ENCODE peak calls at places on chromosomes 7 and 10, in ten cellular contexts. M is IMR-90; H is esophagus squamous epithelium; I is CD4-positive, alpha-beta memory T cell; D is A673; K is transverse colon; A is small intestine; Z is A549; G is left ventricle myocardium inferior; R is neural progenitor cell. U is an unnamed sample.

GRCh38 chr10:12638103-12638502 is 288.8 kb downstream of the CAMK1D start:
- DNase-seq in M (peak), H (no peak), I (no peak), D (peak), K (peak), A (peak), Z (no peak), G (no peak), R (peak), U (no peak)

GRCh38 chr10:48976208-48976607 is 36.6 kb upstream of the LRRC18 start:
- DNase-seq in M (peak), H (no peak), I (no peak), D (no peak), K (no peak), A (peak), Z (peak), G (no peak), R (peak), U (no peak)

GRCh38 chr7:4939971-4940720 is 18.8 kb downstream of the MMD2 start:
- DNase-seq in M (no peak), H (no peak), I (no peak), D (no peak), K (no peak), A (no peak), Z (no peak), G (no peak), R (no peak), U (no peak)

GRCh38 chr10:56104487-56104886 is 256.6 kb downstream of the ZWINT start:
- DNase-seq in M (no peak), H (no peak), I (no peak), D (no peak), K (no peak), A (no peak), Z (no peak), G (no peak), R (no peak), U (no peak)

GRCh38 chr10:84375011-84375410 is 46.6 kb downstream of the CCSER2 start:
- DNase-seq in M (peak), H (no peak), I (peak), D (peak), K (no peak), A (peak), Z (no peak), G (no peak), R (peak), U (no peak)

GRCh38 chr7:67654622-67655021 is 658.0 kb downstream of the TYW1 start:
- DNase-seq in M (no peak), H (no peak), I (no peak), D (no peak), K (no peak), A (no peak), Z (no peak), G (no peak), R (no peak), U (no peak)

GRCh38 chr7:90958669-90959068 is 305.6 kb upstream of the FZD1 start:
- DNase-seq in M (peak), H (no peak), I (no peak), D (peak), K (no peak), A (no peak), Z (no peak), G (no peak), R (no peak), U (no peak)

GRCh38 chr10:14527134-14527780 is 196.5 kb upstream of the FRMD4A start:
- DNase-seq in M (no peak), H (no peak), I (no peak), D (no peak), K (no peak), A (no peak), Z (no peak), G (no peak), R (no peak), U (no peak)

GRCh38 chr10:124667425-124668130 is 76.6 kb downstream of the FAM53B start:
- DNase-seq in M (no peak), H (no peak), I (no peak), D (no peak), K (peak), A (peak), Z (no peak), G (no peak), R (no peak), U (no peak)

GRCh38 chr10:124222298-124223000 is 129.1 kb upstream of the CHST15 start:
- DNase-seq in M (no peak), H (no peak), I (no peak), D (no peak), K (peak), A (no peak), Z (no peak), G (no peak), R (no peak), U (no peak)

GRCh38 chr10:103542764-103543616 is 49.5 kb downstream of the NEURL1 start:
- DNase-seq in M (peak), H (no peak), I (peak), D (peak), K (peak), A (peak), Z (no peak), G (no peak), R (peak), U (peak)

GRCh38 chr7:10802526-10802925 is 171.1 kb upstream of the PHF14 start:
- DNase-seq in M (peak), H (no peak), I (no peak), D (peak), K (no peak), A (no peak), Z (no peak), G (no peak), R (no peak), U (no peak)

GRCh38 chr7:20172736-20173334 is 44.3 kb downstream of the MACC1 start:
- DNase-seq in M (peak), H (no peak), I (no peak), D (peak), K (peak), A (peak), Z (peak), G (no peak), R (peak), U (no peak)

GRCh38 chr7:40815022-40815421 is 680.2 kb downstream of the SUGCT start:
- DNase-seq in M (no peak), H (no peak), I (no peak), D (no peak), K (no peak), A (no peak), Z (no peak), G (no peak), R (no peak), U (no peak)

GRCh38 chr10:36183726-36184125 is 541.6 kb upstream of the FZD8 start:
- DNase-seq in M (peak), H (no peak), I (no peak), D (no peak), K (no peak), A (no peak), Z (no peak), G (no peak), R (no peak), U (no peak)

GRCh38 chr7:47335071-47335470 is 246.8 kb downstream of the TNS3 start:
- DNase-seq in M (no peak), H (no peak), I (no peak), D (no peak), K (no peak), A (no peak), Z (no peak), G (no peak), R (no peak), U (no peak)

GRCh38 chr7:141113131-141113530 is 39.3 kb downstream of the TMEM178B start:
- DNase-seq in M (no peak), H (no peak), I (no peak), D (no peak), K (no peak), A (no peak), Z (no peak), G (no peak), R (no peak), U (no peak)

GRCh38 chr10:29663718-29664117 is 28.9 kb upstream of the SVIL start:
- DNase-seq in M (no peak), H (no peak), I (no peak), D (no peak), K (no peak), A (no peak), Z (no peak), G (no peak), R (no peak), U (no peak)

GRCh38 chr10:29656451-29656992 is 21.8 kb upstream of the SVIL start:
- DNase-seq in M (no peak), H (no peak), I (no peak), D (no peak), K (no peak), A (no peak), Z (no peak), G (no peak), R (no peak), U (no peak)

GRCh38 chr10:29657719-29658274 is 23.0 kb upstream of the SVIL start:
- DNase-seq in M (no peak), H (no peak), I (peak), D (peak), K (no peak), A (no peak), Z (no peak), G (no peak), R (no peak), U (no peak)

GRCh38 chr10:29659770-29660097 is 25.0 kb upstream of the SVIL start:
- DNase-seq in M (no peak), H (no peak), I (no peak), D (peak), K (no peak), A (no peak), Z (no peak), G (no peak), R (no peak), U (no peak)

GRCh38 chr10:29658984-29659769 is 24.4 kb upstream of the SVIL start:
- DNase-seq in M (peak), H (no peak), I (peak), D (peak), K (peak), A (peak), Z (peak), G (no peak), R (peak), U (peak)
- H3K4me3 ChIP-seq in M (no peak), H (no peak), I (no peak), D (no peak), K (no peak), A (no peak), Z (peak), G (no peak), R (no peak), U (no peak)

DNA sequence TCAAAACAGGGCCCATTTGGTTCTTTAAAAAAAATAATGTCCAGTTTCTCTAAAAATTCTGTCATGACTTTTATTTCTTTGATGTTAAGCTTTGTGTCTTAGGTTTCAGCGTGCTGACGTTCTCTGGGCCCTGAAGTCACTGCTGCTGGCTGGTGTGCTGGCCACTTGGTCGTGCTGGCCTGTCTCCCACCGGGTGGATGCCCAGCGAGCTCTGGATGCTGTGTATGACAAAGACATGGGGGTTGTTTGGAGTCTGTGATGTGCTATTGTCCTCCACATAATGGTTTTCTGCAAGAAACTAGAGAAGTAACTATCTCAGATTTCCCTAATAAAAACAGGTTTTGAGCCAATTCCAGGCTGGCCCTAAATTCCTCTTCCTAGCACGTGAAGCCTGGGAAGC is 9.5 kb upstream of the IDI2 start:
- DNase-seq in M (no peak), H (no peak), I (no peak), D (no peak), K (no peak), A (no peak), Z (no peak), G (no peak), R (no peak), U (no peak)
- H3K27ac ChIP-seq in M (no peak), H (no peak), I (no peak), D (no peak), K (no peak), A (no peak), Z (no peak), G (no peak), R (no peak), U (no peak)

DNA sequence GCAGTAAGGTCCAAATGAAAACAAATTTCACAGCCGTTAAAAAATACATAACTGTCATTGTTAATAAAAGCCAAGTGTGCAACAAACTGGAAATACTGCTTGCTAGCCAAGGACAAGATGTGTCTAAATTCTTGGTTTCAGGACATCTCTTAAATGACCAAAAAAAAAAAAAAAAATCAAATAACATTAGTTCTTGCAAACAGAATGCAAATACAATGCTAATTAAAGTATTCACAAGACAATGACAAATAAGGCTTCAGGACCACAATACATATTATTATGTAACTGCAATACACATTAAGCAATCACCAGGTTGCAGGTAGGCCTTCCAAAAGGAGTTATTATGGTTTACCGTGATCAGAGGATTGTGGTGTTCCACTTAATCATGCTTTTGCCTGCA is 3.6 kb downstream of the ARHGAP21 start:
- DNase-seq in M (no peak), H (no peak), I (no peak), D (no peak), K (no peak), A (peak), Z (no peak), G (no peak), R (no peak), U (no peak)
- H3K4me3 ChIP-seq in M (peak), H (peak), I (no peak), D (peak), K (peak), A (no peak), Z (peak), G (peak), R (peak), U (no peak)

DNA sequence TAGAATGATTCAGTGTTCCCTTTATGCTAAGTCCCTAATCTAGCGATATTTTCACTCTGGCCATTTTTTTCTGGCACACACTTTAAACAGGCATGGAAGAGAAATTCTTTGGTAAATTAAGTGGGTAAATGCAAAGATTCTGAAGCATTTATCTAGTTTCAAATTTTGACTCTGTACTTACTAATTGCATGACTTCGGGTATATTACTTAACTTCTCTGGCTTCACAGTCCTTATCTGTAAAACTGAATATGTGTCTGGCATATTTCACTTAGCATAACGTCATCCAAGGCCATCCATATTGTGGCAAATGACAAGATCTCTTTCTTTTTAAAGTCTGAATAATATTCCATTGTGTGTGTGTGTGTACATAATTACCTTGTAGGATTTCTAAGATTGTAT is 114.5 kb downstream of the MBL2 start:
- DNase-seq in M (no peak), H (no peak), I (no peak), D (no peak), K (no peak), A (no peak), Z (no peak), G (no peak), R (no peak), U (no peak)
- H3K27ac ChIP-seq in M (no peak), H (no peak), I (no peak), D (no peak), K (no peak), A (no peak), Z (no peak), G (no peak), R (no peak), U (no peak)

GRCh38 chr10:43573250-43574034 is 974 bp downstream of the ZNF239 start:
- DNase-seq in M (peak), H (no peak), I (peak), D (no peak), K (no peak), A (no peak), Z (no peak), G (no peak), R (peak), U (no peak)
- H3K4me3 ChIP-seq in M (peak), H (peak), I (no peak), D (peak), K (peak), A (peak), Z (peak), G (peak), R (peak), U (no peak)